ENCODE peak calls at places on chromosome 7, in six cellular contexts. U, P, E, T, X and Z are unnamed samples.

GRCh38 chr7:3455826-3456444 is 154.9 kb downstream of the SDK1 start:
- DNase-seq in U (no peak), P (no peak), E (no peak), T (no peak), X (peak; percentile 20), Z (no peak)

GRCh38 chr7:141366098-141366621 is 185.1 kb upstream of the AGK start:
- DNase-seq in U (no peak), P (no peak), E (no peak), T (no peak), X (no peak), Z (no peak)

GRCh38 chr7:44081266-44081748 is 1.0 kb downstream of the POLM start:
- DNase-seq in U (no peak), P (no peak), E (no peak), T (no peak), X (no peak), Z (no peak)

GRCh38 chr7:14833707-14834106 is 68.8 kb downstream of the DGKB start:
- DNase-seq in U (no peak), P (no peak), E (no peak), T (peak; percentile 6), X (no peak), Z (no peak)

GRCh38 chr7:1597361-1597760 is 27.5 kb upstream of the PSMG3 start:
- DNase-seq in U (no peak), P (no peak), E (no peak), T (no peak), X (no peak), Z (no peak)

GRCh38 chr7:111919690-111920179 is 286.5 kb downstream of the DOCK4 start:
- DNase-seq in U (no peak), P (no peak), E (no peak), T (no peak), X (peak; percentile 86), Z (no peak)

GRCh38 chr7:7290429-7291122 is 108.2 kb downstream of the C1GALT1 start:
- DNase-seq in U (no peak), P (no peak), E (no peak), T (no peak), X (no peak), Z (no peak)

GRCh38 chr7:21243265-21243664 is 184.6 kb upstream of the SP4 start:
- DNase-seq in U (no peak), P (no peak), E (no peak), T (no peak), X (no peak), Z (no peak)

GRCh38 chr7:55477781-55478374 is 94.4 kb downstream of the VOPP1 start:
- DNase-seq in U (peak; percentile 80), P (no peak), E (peak; percentile 55), T (no peak), X (peak; percentile 92), Z (no peak)

GRCh38 chr7:120617239-120617638 is 240.7 kb downstream of the TSPAN12 start:
- DNase-seq in U (no peak), P (no peak), E (no peak), T (no peak), X (no peak), Z (no peak)

GRCh38 chr7:152619027-152619739 is 56.8 kb downstream of the XRCC2 start:
- DNase-seq in U (no peak), P (no peak), E (no peak), T (no peak), X (no peak), Z (no peak)

GRCh38 chr7:28155964-28156363 is 24.6 kb downstream of the JAZF1 start:
- DNase-seq in U (no peak), P (no peak), E (no peak), T (no peak), X (peak; percentile 29), Z (no peak)

GRCh38 chr7:47651355-47652317 is 69.7 kb upstream of the TNS3 start:
- DNase-seq in U (peak; percentile 99), P (peak; percentile 87), E (peak; percentile 52), T (no peak), X (peak; percentile 97), Z (no peak)

GRCh38 chr7:101820703-101821102 is 3.3 kb downstream of the CUX1 start:
- DNase-seq in U (no peak), P (no peak), E (peak; percentile 39), T (no peak), X (no peak), Z (no peak)

GRCh38 chr7:74044366-74045350 is 16.7 kb downstream of the ELN start:
- DNase-seq in U (no peak), P (no peak), E (no peak), T (no peak), X (no peak), Z (peak; percentile 95)

GRCh38 chr7:84614821-84615506 is 420.4 kb upstream of the SEMA3A start:
- DNase-seq in U (no peak), P (peak; percentile 28), E (no peak), T (no peak), X (no peak), Z (no peak)

GRCh38 chr7:116671681-116672595 is at the start of gene MET:
- DNase-seq in U (no peak), P (peak; percentile 83), E (peak; percentile 30), T (peak; percentile 82), X (peak; percentile 60), Z (peak; percentile 18)